ENCODE peak calls at places on chromosomes 16 and 17, in ten cellular contexts. R, C, F, J, X, E, G, Y, A and I are unnamed samples.

GRCh38 chr17:57570740-57571344 is 174.3 kb downstream of the CCDC182 start:
- DNase-seq in R (no peak), C (no peak), F (peak), J (no peak), X (no peak), E (no peak), G (peak), Y (no peak), A (no peak), I (no peak)

GRCh38 chr16:66287916-66288315 is 78.6 kb upstream of the CDH5 start:
- DNase-seq in R (no peak), C (no peak), F (no peak), J (no peak), X (no peak), E (no peak), G (no peak), Y (no peak), A (no peak), I (no peak)

GRCh38 chr16:73074399-73074798 is 26.5 kb upstream of the ZFHX3 start:
- DNase-seq in R (no peak), C (no peak), F (no peak), J (no peak), X (no peak), E (no peak), G (no peak), Y (no peak), A (no peak), I (no peak)

GRCh38 chr17:27415090-27415795 is 41.0 kb upstream of the KSR1 start:
- DNase-seq in R (no peak), C (no peak), F (no peak), J (no peak), X (no peak), E (no peak), G (peak), Y (no peak), A (no peak), I (no peak)

GRCh38 chr16:24906199-24906808 is 60.5 kb downstream of the SLC5A11 start:
- DNase-seq in R (no peak), C (no peak), F (peak), J (peak), X (peak), E (no peak), G (no peak), Y (peak), A (no peak), I (no peak)

GRCh38 chr17:3583456-3583855 is 25.8 kb downstream of the TRPV1 start:
- DNase-seq in R (no peak), C (no peak), F (no peak), J (no peak), X (no peak), E (no peak), G (no peak), Y (no peak), A (no peak), I (no peak)

GRCh38 chr17:71023631-71024030 is 854.3 kb downstream of the KCNJ2 start:
- DNase-seq in R (no peak), C (no peak), F (peak), J (no peak), X (no peak), E (no peak), G (no peak), Y (peak), A (no peak), I (no peak)

GRCh38 chr16:46862555-46863447 is 21.4 kb upstream of the GPT2 start:
- DNase-seq in R (no peak), C (no peak), F (peak), J (no peak), X (peak), E (no peak), G (no peak), Y (peak), A (no peak), I (no peak)

GRCh38 chr16:6611535-6611934 is 721.1 kb upstream of the RBFOX1 start:
- DNase-seq in R (no peak), C (no peak), F (no peak), J (no peak), X (no peak), E (no peak), G (no peak), Y (no peak), A (no peak), I (no peak)
- TF ChIP-seq CTCF in R (no peak), C (no peak), F (no peak), J (no peak), X (no peak), E (no peak), G (no peak), Y (no peak), A (no peak), I (no peak)

GRCh38 chr17:29253037-29253436 is 6.4 kb downstream of the CRYBA1 start:
- DNase-seq in R (no peak), C (no peak), F (no peak), J (no peak), X (no peak), E (no peak), G (no peak), Y (no peak), A (no peak), I (no peak)
- TF ChIP-seq CTCF in R (no peak), C (peak), F (no peak), J (no peak), X (no peak), E (no peak), G (no peak), Y (no peak), A (no peak), I (no peak)

GRCh38 chr16:4802659-4803287 is 340 bp upstream of the ROGDI start:
- DNase-seq in R (peak), C (peak), F (peak), J (peak), X (peak), E (peak), G (peak), Y (peak), A (peak), I (peak)
- TF ChIP-seq CTCF in R (no peak), C (no peak), F (peak), J (no peak), X (no peak), E (no peak), G (peak), Y (no peak), A (peak), I (no peak)

GRCh38 chr17:33200116-33200515 is 93.0 kb downstream of the ASIC2 start:
- DNase-seq in R (peak), C (peak), F (peak), J (no peak), X (peak), E (no peak), G (no peak), Y (peak), A (no peak), I (no peak)

GRCh38 chr17:33202796-33203195 is 90.3 kb downstream of the ASIC2 start:
- DNase-seq in R (peak), C (no peak), F (no peak), J (no peak), X (no peak), E (no peak), G (no peak), Y (no peak), A (no peak), I (no peak)

GRCh38 chr17:33201255-33201654 is 91.8 kb downstream of the ASIC2 start:
- DNase-seq in R (no peak), C (no peak), F (no peak), J (no peak), X (no peak), E (no peak), G (no peak), Y (no peak), A (no peak), I (no peak)

GRCh38 chr17:33200587-33200986 is 92.5 kb downstream of the ASIC2 start:
- DNase-seq in R (peak), C (peak), F (peak), J (no peak), X (peak), E (no peak), G (no peak), Y (peak), A (no peak), I (no peak)

DNA sequence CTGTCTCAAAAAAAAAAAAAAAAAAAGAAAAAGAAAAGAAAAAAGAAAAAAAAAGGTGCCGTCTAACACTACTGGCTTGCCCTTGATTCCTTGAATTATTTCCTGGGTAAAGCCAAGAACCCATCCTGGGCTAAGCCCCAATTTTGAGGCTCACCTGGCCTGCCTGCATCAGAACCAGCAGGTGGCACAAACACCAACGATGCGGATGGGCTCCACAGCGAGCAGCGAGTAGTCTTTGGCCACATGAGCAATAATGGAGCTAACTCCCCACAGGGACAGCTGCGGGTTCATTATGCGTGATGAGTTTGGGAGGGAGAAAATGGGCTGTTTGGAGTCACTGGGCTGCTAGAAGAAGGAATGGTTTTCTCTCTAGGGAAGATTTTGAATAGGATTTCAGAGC is 91.1 kb downstream of the ASIC2 start:
- DNase-seq in R (peak), C (no peak), F (no peak), J (no peak), X (no peak), E (no peak), G (no peak), Y (no peak), A (no peak), I (no peak)
- TF ChIP-seq CTCF in R (no peak), C (peak), F (no peak), J (no peak), X (no peak), E (no peak), G (no peak), Y (no peak), A (no peak), I (no peak)

GRCh38 chr17:44004077-44004760 is at the start of gene NAGS:
- DNase-seq in R (no peak), C (no peak), F (no peak), J (no peak), X (no peak), E (peak), G (no peak), Y (no peak), A (peak), I (no peak)
- TF ChIP-seq CTCF in R (no peak), C (no peak), F (no peak), J (no peak), X (no peak), E (no peak), G (no peak), Y (no peak), A (no peak), I (no peak)

GRCh38 chr16:81635336-81635947 is 143.6 kb upstream of the PLCG2 start:
- DNase-seq in R (no peak), C (no peak), F (no peak), J (no peak), X (no peak), E (no peak), G (no peak), Y (no peak), A (no peak), I (no peak)

GRCh38 chr16:81634380-81635121 is 144.5 kb upstream of the PLCG2 start:
- DNase-seq in R (no peak), C (no peak), F (peak), J (no peak), X (peak), E (no peak), G (no peak), Y (no peak), A (no peak), I (no peak)

GRCh38 chr16:81632392-81633146 is 146.5 kb upstream of the PLCG2 start:
- DNase-seq in R (peak), C (peak), F (peak), J (no peak), X (peak), E (no peak), G (no peak), Y (peak), A (peak), I (no peak)

GRCh38 chr16:81633680-81634379 is 145.3 kb upstream of the PLCG2 start:
- DNase-seq in R (no peak), C (no peak), F (no peak), J (peak), X (no peak), E (no peak), G (no peak), Y (no peak), A (no peak), I (no peak)

DNA sequence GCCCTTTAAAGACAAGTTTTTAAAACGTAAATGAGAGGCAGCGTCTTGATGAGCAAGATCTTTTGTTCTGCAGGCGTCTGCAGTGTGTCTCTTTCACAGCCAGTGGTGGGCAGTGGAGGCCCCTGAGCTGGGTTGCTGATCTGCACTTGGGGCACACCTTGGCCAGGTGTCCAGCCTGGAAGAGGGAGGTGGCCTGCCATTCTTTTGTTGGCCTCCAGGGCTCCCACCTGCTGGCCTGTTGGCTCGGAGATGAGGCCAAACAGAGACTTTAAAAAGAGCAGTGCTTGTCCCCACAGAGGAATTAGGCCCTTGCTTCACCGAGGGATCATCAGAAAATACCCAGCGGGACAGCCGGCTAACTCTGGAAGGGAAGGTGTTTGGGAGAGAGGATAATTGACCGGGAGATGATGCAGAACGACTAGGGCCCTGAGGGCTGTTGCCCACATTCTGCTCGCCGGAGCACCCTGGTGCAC is 145.9 kb upstream of the PLCG2 start:
- DNase-seq in R (no peak), C (no peak), F (no peak), J (no peak), X (no peak), E (no peak), G (no peak), Y (no peak), A (no peak), I (no peak)
- TF ChIP-seq CTCF in R (no peak), C (peak), F (no peak), J (peak), X (no peak), E (no peak), G (no peak), Y (peak), A (no peak), I (no peak)

GRCh38 chr17:49708515-49709161 is 874 bp upstream of the SLC35B1 start:
- DNase-seq in R (no peak), C (no peak), F (peak), J (no peak), X (no peak), E (no peak), G (no peak), Y (peak), A (no peak), I (no peak)
- TF ChIP-seq CTCF in R (no peak), C (no peak), F (no peak), J (no peak), X (no peak), E (no peak), G (no peak), Y (no peak), A (no peak), I (no peak)

GRCh38 chr17:41648411-41649195 is 24.2 kb upstream of the KRT17 start:
- DNase-seq in R (peak), C (no peak), F (peak), J (peak), X (peak), E (peak), G (peak), Y (peak), A (peak), I (peak)
- TF ChIP-seq CTCF in R (peak), C (peak), F (peak), J (peak), X (peak), E (peak), G (peak), Y (peak), A (peak), I (peak)

GRCh38 chr16:78130950-78131349 is 31.5 kb downstream of the WWOX start:
- DNase-seq in R (no peak), C (no peak), F (no peak), J (no peak), X (no peak), E (no peak), G (no peak), Y (no peak), A (no peak), I (no peak)

GRCh38 chr16:78133919-78134318 is 34.5 kb downstream of the WWOX start:
- DNase-seq in R (no peak), C (no peak), F (no peak), J (no peak), X (no peak), E (no peak), G (peak), Y (no peak), A (no peak), I (no peak)

GRCh38 chr16:78137782-78138616 is 38.5 kb downstream of the WWOX start:
- DNase-seq in R (no peak), C (no peak), F (no peak), J (no peak), X (no peak), E (no peak), G (no peak), Y (no peak), A (no peak), I (no peak)

GRCh38 chr16:78137179-78137578 is 37.7 kb downstream of the WWOX start:
- DNase-seq in R (no peak), C (no peak), F (no peak), J (no peak), X (no peak), E (no peak), G (no peak), Y (no peak), A (no peak), I (no peak)

GRCh38 chr16:78134944-78135619 is 35.6 kb downstream of the WWOX start:
- DNase-seq in R (no peak), C (no peak), F (no peak), J (no peak), X (no peak), E (no peak), G (no peak), Y (no peak), A (no peak), I (no peak)
- TF ChIP-seq CTCF in R (no peak), C (no peak), F (no peak), J (no peak), X (no peak), E (no peak), G (no peak), Y (no peak), A (no peak), I (no peak)